ENCODE peak calls at places on chromosomes 5 and 9, in eight cellular contexts. One of them, this sample, is unnamed.

GRCh38 chr9:134181648-134182034 is 17.3 kb upstream of the RNU6ATAC start:
- DNase-seq in HTR-8/SVneo: no peak
- DNase-seq in stimulated activated CD8-positive, alpha-beta memory T cell treated with anti-CD3 and anti-CD28 coated beads, Interleukin-15, amount 100 ng/mL, for 4 hours: no peak
- DNase-seq in GM03348: no peak
- DNase-seq in NCI-H345: no peak
- DNase-seq in NCI-H1105 treated with DMSO at 0.1 percent for 48 hours: no peak
- DNase-seq in adrenal gland: peak
- DNase-seq in NCI-H2081: no peak
- DNase-seq in this sample: no peak

GRCh38 chr9:121556580-121556979 is 56.9 kb upstream of the GGTA1 start:
- DNase-seq in NCI-H1105 treated with DMSO at 0.1 percent for 48 hours: no peak
- DNase-seq in GM03348: peak
- DNase-seq in adrenal gland: peak
- DNase-seq in HTR-8/SVneo: peak
- DNase-seq in stimulated activated CD8-positive, alpha-beta memory T cell treated with anti-CD3 and anti-CD28 coated beads, Interleukin-15, amount 100 ng/mL, for 4 hours: no peak
- DNase-seq in NCI-H2081: no peak
- DNase-seq in NCI-H345: no peak
- DNase-seq in this sample: no peak

GRCh38 chr5:36438765-36439501 is 137.2 kb upstream of the RANBP3L start:
- DNase-seq in NCI-H1105 treated with DMSO at 0.1 percent for 48 hours: no peak
- DNase-seq in adrenal gland: peak
- DNase-seq in NCI-H2081: peak
- DNase-seq in NCI-H345: no peak
- DNase-seq in stimulated activated CD8-positive, alpha-beta memory T cell treated with anti-CD3 and anti-CD28 coated beads, Interleukin-15, amount 100 ng/mL, for 4 hours: no peak
- DNase-seq in GM03348: no peak
- DNase-seq in HTR-8/SVneo: no peak
- DNase-seq in this sample: peak

GRCh38 chr5:172283020-172283861 is at the start of gene UBTD2:
- DNase-seq in NCI-H345: peak
- DNase-seq in stimulated activated CD8-positive, alpha-beta memory T cell treated with anti-CD3 and anti-CD28 coated beads, Interleukin-15, amount 100 ng/mL, for 4 hours: peak
- DNase-seq in HTR-8/SVneo: peak
- DNase-seq in NCI-H1105 treated with DMSO at 0.1 percent for 48 hours: peak
- DNase-seq in adrenal gland: peak
- DNase-seq in NCI-H2081: peak
- DNase-seq in GM03348: peak
- DNase-seq in this sample: peak

GRCh38 chr5:122756263-122756911 is 18.5 kb upstream of the SNX2 start:
- DNase-seq in adrenal gland: no peak
- DNase-seq in GM03348: peak
- DNase-seq in stimulated activated CD8-positive, alpha-beta memory T cell treated with anti-CD3 and anti-CD28 coated beads, Interleukin-15, amount 100 ng/mL, for 4 hours: no peak
- DNase-seq in NCI-H1105 treated with DMSO at 0.1 percent for 48 hours: no peak
- DNase-seq in NCI-H345: no peak
- DNase-seq in NCI-H2081: no peak
- DNase-seq in HTR-8/SVneo: peak
- DNase-seq in this sample: no peak

GRCh38 chr9:113993838-113994540 is 84.1 kb downstream of the AMBP start:
- DNase-seq in GM03348: peak
- DNase-seq in NCI-H345: peak
- DNase-seq in HTR-8/SVneo: no peak
- DNase-seq in stimulated activated CD8-positive, alpha-beta memory T cell treated with anti-CD3 and anti-CD28 coated beads, Interleukin-15, amount 100 ng/mL, for 4 hours: no peak
- DNase-seq in NCI-H1105 treated with DMSO at 0.1 percent for 48 hours: peak
- DNase-seq in NCI-H2081: peak
- DNase-seq in adrenal gland: peak
- DNase-seq in this sample: peak

GRCh38 chr9:88991066-88992030 is at the start of gene S1PR3:
- DNase-seq in GM03348: peak
- DNase-seq in NCI-H345: peak
- DNase-seq in HTR-8/SVneo: peak
- DNase-seq in adrenal gland: peak
- DNase-seq in stimulated activated CD8-positive, alpha-beta memory T cell treated with anti-CD3 and anti-CD28 coated beads, Interleukin-15, amount 100 ng/mL, for 4 hours: no peak
- DNase-seq in NCI-H2081: no peak
- DNase-seq in NCI-H1105 treated with DMSO at 0.1 percent for 48 hours: peak
- DNase-seq in this sample: no peak

GRCh38 chr9:16090907-16091629 is 538.2 kb downstream of the CCDC171 start:
- DNase-seq in NCI-H1105 treated with DMSO at 0.1 percent for 48 hours: no peak
- DNase-seq in GM03348: no peak
- DNase-seq in stimulated activated CD8-positive, alpha-beta memory T cell treated with anti-CD3 and anti-CD28 coated beads, Interleukin-15, amount 100 ng/mL, for 4 hours: no peak
- DNase-seq in adrenal gland: no peak
- DNase-seq in HTR-8/SVneo: no peak
- DNase-seq in NCI-H2081: no peak
- DNase-seq in NCI-H345: no peak
- DNase-seq in this sample: no peak

GRCh38 chr9:122777935-122778671 is 10.6 kb upstream of the OR5C1 start:
- DNase-seq in NCI-H2081: no peak
- DNase-seq in NCI-H1105 treated with DMSO at 0.1 percent for 48 hours: no peak
- DNase-seq in stimulated activated CD8-positive, alpha-beta memory T cell treated with anti-CD3 and anti-CD28 coated beads, Interleukin-15, amount 100 ng/mL, for 4 hours: no peak
- DNase-seq in GM03348: peak
- DNase-seq in NCI-H345: no peak
- DNase-seq in adrenal gland: no peak
- DNase-seq in HTR-8/SVneo: peak
- DNase-seq in this sample: no peak

This sample was measured in NCI-H69.